ENCODE peak calls at places on chromosomes 6 and 20, in five cellular contexts. V, T, A, N and Q are unnamed samples.
A peak's percentile ranks its signal among the peaks of the same experiment; 100 is the strongest.

GRCh38 chr6:32679501-32679900 is 13.0 kb upstream of the HLA-DQB1 start:
- DNase-seq in V (no peak), N (no peak), A (no peak), T (no peak), Q (no peak)

GRCh38 chr6:146032387-146032786 is 3.5 kb downstream of the GRM1 start:
- DNase-seq in A (no peak), T (no peak), V (no peak), N (no peak), Q (no peak)

GRCh38 chr6:68024570-68025269 is 610.4 kb upstream of the ADGRB3 start:
- DNase-seq in N (no peak), V (no peak), T (no peak), A (no peak), Q (no peak)

GRCh38 chr6:74137910-74138309 is 441.9 kb downstream of the CD109 start:
- DNase-seq in V (no peak), A (peak; percentile 6), T (no peak), N (no peak), Q (no peak)

GRCh38 chr6:161584929-161585328 is 311.1 kb upstream of the AGPAT4 start:
- DNase-seq in V (no peak), T (no peak), N (no peak), A (no peak), Q (no peak)

GRCh38 chr6:101195581-101195980 is 197.9 kb upstream of the GRIK2 start:
- DNase-seq in N (no peak), T (no peak), A (no peak), V (no peak), Q (no peak)

GRCh38 chr6:40678941-40679340 is 91.8 kb upstream of the LRFN2 start:
- DNase-seq in V (no peak), N (no peak), T (no peak), A (no peak), Q (no peak)

GRCh38 chr20:22536141-22536828 is 48.1 kb downstream of the FOXA2 start:
- DNase-seq in N (no peak), T (no peak), V (no peak), A (no peak), Q (no peak)

GRCh38 chr20:584375-585301 is 25.5 kb downstream of the TCF15 start:
- DNase-seq in V (peak; percentile 51), A (peak; percentile 35), N (no peak), T (no peak), Q (no peak)

GRCh38 chr6:54053893-54054391 is 57.3 kb upstream of the MLIP start:
- DNase-seq in N (no peak), T (no peak), V (no peak), A (no peak), Q (no peak)

GRCh38 chr6:20875369-20875963 is 341.2 kb downstream of the CDKAL1 start:
- DNase-seq in V (peak; percentile 10), T (no peak), N (peak; percentile 62), A (peak; percentile 29), Q (no peak)

GRCh38 chr6:38364127-38364526 is 275.6 kb downstream of the BTBD9 start:
- DNase-seq in T (no peak), A (no peak), N (no peak), V (no peak), Q (no peak)

GRCh38 chr20:14494355-14494754 is 156.9 kb upstream of the FLRT3 start:
- DNase-seq in N (no peak), T (no peak), V (no peak), A (no peak), Q (no peak)

GRCh38 chr20:46057856-46058655 is 29.0 kb downstream of the SLC12A5 start:
- DNase-seq in V (no peak), T (no peak), N (no peak), A (no peak), Q (peak; percentile 41)

GRCh38 chr6:17941318-17941717 is 46.1 kb downstream of the KIF13A start:
- DNase-seq in T (no peak), A (no peak), V (no peak), N (no peak), Q (no peak)

GRCh38 chr6:111992851-111993250 is 61.1 kb upstream of the CCN6 start:
- DNase-seq in T (no peak), V (no peak), N (no peak), A (no peak), Q (no peak)

GRCh38 chr6:85464722-85465150 is 14.9 kb downstream of the NT5E start:
- DNase-seq in V (no peak), T (no peak), A (no peak), N (no peak), Q (no peak)

GRCh38 chr6:21367148-21367547 is 226.4 kb upstream of the SOX4 start:
- DNase-seq in V (no peak), T (no peak), A (no peak), N (no peak), Q (no peak)

GRCh38 chr6:45654673-45655072 is 276.9 kb upstream of the SUPT3H start:
- DNase-seq in T (no peak), N (no peak), V (no peak), A (no peak), Q (no peak)

GRCh38 chr6:35522660-35523658 is 10.3 kb upstream of the TULP1 start:
- DNase-seq in V (peak; percentile 82), T (peak; percentile 78), A (peak; percentile 59), N (peak; percentile 92), Q (peak; percentile 78)

GRCh38 chr6:6823030-6823429 is 234.5 kb downstream of the LY86 start:
- DNase-seq in V (no peak), T (no peak), N (no peak), A (no peak), Q (no peak)

GRCh38 chr6:158999154-158999668 is 791 bp downstream of the RSPH3 start:
- DNase-seq in T (no peak), V (no peak), N (no peak), A (no peak), Q (no peak)

DNA sequence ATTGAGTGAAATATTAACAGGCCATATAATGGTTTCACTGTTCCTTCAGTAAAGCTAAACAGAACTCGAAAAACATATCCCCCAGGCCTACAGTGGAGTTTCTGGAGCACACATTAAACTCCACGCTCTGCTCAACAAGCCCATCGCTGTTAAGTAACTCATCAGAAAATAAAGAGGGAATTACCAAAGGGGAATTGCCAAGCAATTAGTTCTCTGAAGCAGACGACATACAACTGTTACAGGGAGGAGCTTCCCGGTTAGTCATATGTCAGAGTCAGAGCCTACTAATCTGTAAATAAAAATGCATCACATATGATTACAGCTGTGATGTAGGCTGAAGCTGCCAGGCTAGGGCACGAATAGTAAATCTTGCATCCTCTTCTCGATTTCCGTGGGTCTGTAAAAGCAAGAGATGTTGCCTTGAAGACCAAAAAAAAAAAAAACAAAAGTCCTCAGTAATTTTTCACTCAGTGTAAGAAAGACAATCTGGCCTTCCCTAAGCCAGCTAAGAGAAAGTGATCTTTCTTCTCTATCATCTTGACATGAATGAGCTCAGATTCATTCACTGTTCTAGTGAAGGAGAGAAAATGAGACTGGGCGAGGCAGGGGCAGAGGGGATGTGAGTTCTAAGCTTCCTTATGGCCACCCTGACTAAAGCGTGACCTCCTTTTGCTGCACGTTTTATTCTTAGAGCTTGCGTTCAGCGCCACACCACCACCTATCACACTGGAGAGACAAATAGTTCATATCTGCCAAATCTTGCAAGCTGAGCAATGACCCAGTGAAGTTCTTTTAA is 13.8 kb downstream of the ATXN1 start:
- DNase-seq in V (no peak), T (no peak), A (peak; percentile 78), N (no peak), Q (no peak)
- TF ChIP-seq TAF1 in V (no peak), T (no peak), A (no peak), N (no peak), Q (no peak)

GRCh38 chr6:51989789-51990188 is 97.6 kb downstream of the PKHD1 start:
- DNase-seq in A (no peak), N (no peak), T (no peak), V (no peak), Q (no peak)
- TF ChIP-seq POLR2AphosphoS5 in A (no peak), N (no peak), T (no peak), V (no peak), Q (no peak)

GRCh38 chr20:32436968-32437367 is 78.8 kb downstream of the ASXL1 start:
- DNase-seq in A (no peak), T (no peak), V (no peak), N (no peak), Q (no peak)

GRCh38 chr20:32437391-32438074 is 79.4 kb downstream of the ASXL1 start:
- DNase-seq in A (peak; percentile 77), V (peak; percentile 25), T (no peak), N (peak; percentile 47), Q (no peak)

GRCh38 chr20:32434434-32434833 is 76.3 kb downstream of the ASXL1 start:
- DNase-seq in V (no peak), T (no peak), A (no peak), N (peak; percentile 17), Q (no peak)

GRCh38 chr20:32436142-32436861 is 78.2 kb downstream of the ASXL1 start:
- DNase-seq in A (no peak), V (no peak), T (no peak), N (peak; percentile 10), Q (no peak)

GRCh38 chr20:32435449-32436107 is 77.4 kb downstream of the ASXL1 start:
- DNase-seq in N (peak; percentile 11), T (no peak), V (no peak), A (no peak), Q (no peak)
- TF ChIP-seq TAF1 in N (no peak), T (no peak), V (no peak), A (no peak), Q (no peak)

GRCh38 chr6:16267428-16268263 is 29.3 kb downstream of the GMPR start:
- DNase-seq in A (no peak), T (no peak), V (peak; percentile 98), N (no peak), Q (peak; percentile 26)
- TF ChIP-seq POLR2AphosphoS5 in A (no peak), T (no peak), V (peak; percentile 98), N (no peak), Q (no peak)

GRCh38 chr20:19903168-19903676 is 113.9 kb upstream of the NAA20 start:
- DNase-seq in T (peak; percentile 43), V (peak; percentile 8), N (no peak), A (peak; percentile 86), Q (peak; percentile 54)
- TF ChIP-seq TAF1 in T (no peak), V (no peak), N (no peak), A (no peak), Q (no peak)

DNA sequence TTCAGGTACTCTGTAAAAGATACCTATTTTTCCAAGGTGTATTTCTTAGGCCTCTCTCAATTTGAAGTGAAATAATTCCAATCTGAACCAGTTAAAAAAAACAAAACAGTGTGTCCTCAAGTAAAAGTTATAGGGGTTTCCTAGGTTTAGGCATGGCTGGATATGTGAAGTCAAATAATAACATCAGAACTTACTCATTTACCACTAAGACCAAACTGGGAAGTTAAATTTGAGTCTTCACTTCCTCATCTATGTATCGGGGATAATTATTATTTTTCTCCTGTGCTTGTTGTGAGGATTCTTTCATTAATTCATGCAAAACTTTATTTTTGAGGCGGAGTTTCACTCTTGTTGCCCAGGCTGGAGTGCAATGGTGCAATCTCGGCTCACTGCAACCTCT is 86.2 kb upstream of the PTPRK start:
- DNase-seq in A (no peak), N (no peak), T (no peak), V (no peak), Q (no peak)
- TF ChIP-seq POLR2AphosphoS5 in A (no peak), N (no peak), T (no peak), V (no peak), Q (no peak)